ENCODE peak calls at places on chromosomes 3 and 15, in four cellular contexts. O is trophoblast cell, X is H1, R is H9. A is an unnamed sample.

GRCh38 chr3:119350114-119350513 is 55.9 kb downstream of the ARHGAP31 start:
- DNase-seq in O (no peak), R (peak; percentile 83), X (peak; percentile 41), A (peak; percentile 91)

GRCh38 chr15:63492541-63493077 is 11.8 kb upstream of the USP3 start:
- DNase-seq in O (no peak), X (no peak), R (no peak), A (no peak)

GRCh38 chr3:113231391-113231790 is 20.0 kb downstream of the BOC start:
- DNase-seq in O (no peak), X (no peak), R (no peak), A (no peak)

GRCh38 chr15:50315814-50316630 is 39.0 kb downstream of the GABPB1 start:
- DNase-seq in X (no peak), O (no peak), R (no peak), A (peak; percentile 30)

GRCh38 chr3:1196997-1197396 is 104.2 kb downstream of the CNTN6 start:
- DNase-seq in R (no peak), X (no peak), O (no peak), A (peak; percentile 51)

GRCh38 chr3:86867990-86868389 is 123.0 kb downstream of the VGLL3 start:
- DNase-seq in X (no peak), O (no peak), R (no peak), A (no peak)

GRCh38 chr3:4999626-5000184 is 20.5 kb downstream of the BHLHE40 start:
- DNase-seq in X (no peak), O (peak; percentile 93), R (no peak), A (peak; percentile 61)

GRCh38 chr3:5567113-5567512 is 379.6 kb downstream of the EDEM1 start:
- DNase-seq in R (no peak), X (no peak), O (no peak), A (no peak)

GRCh38 chr3:160331127-160331937 is 67.7 kb downstream of the IFT80 start:
- DNase-seq in O (no peak), X (no peak), R (no peak), A (no peak)

GRCh38 chr3:73137736-73138403 is 76.4 kb downstream of the EBLN2 start:
- DNase-seq in X (no peak), O (no peak), R (no peak), A (no peak)

GRCh38 chr15:96049323-96049722 is 281.2 kb upstream of the NR2F2 start:
- DNase-seq in O (no peak), R (no peak), X (no peak), A (no peak)

GRCh38 chr3:79039192-79039591 is 728.6 kb downstream of the ROBO1 start:
- DNase-seq in X (no peak), R (no peak), O (no peak), A (no peak)

GRCh38 chr15:32886441-32886840 is 168.6 kb downstream of the GREM1 start:
- DNase-seq in O (no peak), X (no peak), R (peak; percentile 32), A (no peak)

GRCh38 chr3:129673897-129674797 is 67.7 kb upstream of the PLXND1 start:
- DNase-seq in O (no peak), R (no peak), X (no peak), A (no peak)

GRCh38 chr15:39792954-39793353 is 10.3 kb upstream of the FSIP1 start:
- DNase-seq in X (no peak), O (no peak), R (no peak), A (no peak)

GRCh38 chr3:136708339-136708985 is 43.7 kb downstream of the STAG1 start:
- DNase-seq in X (no peak), O (no peak), R (no peak), A (no peak)

GRCh38 chr3:136716629-136717028 is 35.5 kb downstream of the STAG1 start:
- DNase-seq in R (no peak), X (no peak), O (no peak), A (no peak)

GRCh38 chr3:136713961-136714514 is 38.1 kb downstream of the STAG1 start:
- DNase-seq in O (no peak), R (no peak), X (no peak), A (no peak)

GRCh38 chr3:136711277-136711676 is 40.9 kb downstream of the STAG1 start:
- DNase-seq in O (no peak), R (no peak), X (no peak), A (no peak)
- H3K79me2 ChIP-seq in O (peaks cover 3% of the 10 kb centered on the region), R (peaks cover 4% of the 10 kb centered on the region), X (no peaks in the 10 kb centered on the region), A (peaks cover 24% of the 10 kb centered on the region)

DNA sequence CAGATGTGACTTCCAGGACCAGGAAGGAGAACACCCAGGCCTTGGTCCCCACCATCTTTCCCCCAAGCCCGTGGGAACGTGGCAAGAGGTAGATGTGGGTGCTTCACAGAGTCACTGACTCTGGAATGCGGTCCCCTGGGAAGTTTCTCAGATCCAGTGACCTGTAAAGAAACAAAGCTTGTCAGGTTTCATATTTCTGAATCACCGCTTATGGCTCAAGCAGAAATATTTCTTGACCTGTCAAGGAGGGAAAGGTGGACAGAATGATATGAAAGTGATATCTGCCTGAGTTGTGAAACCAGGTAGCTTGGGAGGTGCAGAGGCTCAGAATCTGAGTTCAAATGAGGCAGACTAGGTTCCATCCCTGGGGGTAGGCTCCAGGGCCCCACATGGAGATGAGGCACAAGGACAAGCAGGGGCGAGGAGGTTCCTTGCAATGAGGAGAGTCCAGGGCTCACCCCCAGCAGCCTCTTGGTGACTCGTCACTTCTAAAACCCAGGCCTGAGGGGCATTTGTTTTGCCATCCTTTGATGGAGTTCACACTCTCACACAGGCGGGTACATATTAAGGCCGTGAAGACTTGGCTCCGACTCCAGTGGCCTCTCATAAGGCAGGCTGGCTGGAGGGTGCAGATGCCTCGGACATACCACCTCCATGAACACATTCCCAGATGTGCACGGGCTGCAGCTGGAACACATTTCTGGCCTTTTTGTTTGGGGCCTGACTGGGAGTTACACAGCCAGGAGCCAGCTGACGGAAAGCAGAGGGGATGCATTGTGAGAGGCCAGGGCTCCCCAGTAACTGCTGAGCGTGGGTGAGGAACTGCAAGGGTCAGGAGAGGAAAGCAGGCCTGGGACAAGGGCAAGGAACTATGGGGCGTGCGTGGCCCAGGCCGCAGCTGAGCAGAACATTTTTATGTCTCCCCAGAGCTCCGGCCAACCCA is 1.3 kb downstream of the CILP start:
- DNase-seq in X (no peak), R (no peak), O (peak; percentile 52), A (no peak)
- H2AK5ac ChIP-seq in X (no peak overlapping the region), R (no peak overlapping the region), O (no peak overlapping the region), A (no peak overlapping the region)

GRCh38 chr3:158121295-158121694 is 11.4 kb downstream of the RSRC1 start:
- DNase-seq in X (no peak), O (no peak), R (no peak), A (no peak)
- H3K79me2 ChIP-seq in X (no peaks in the 10 kb centered on the region), O (no peaks in the 10 kb centered on the region), R (no peaks in the 10 kb centered on the region), A (no peaks in the 10 kb centered on the region)

GRCh38 chr3:46537316-46537715 is 28.8 kb downstream of the LRRC2 start:
- DNase-seq in O (no peak), X (no peak), R (no peak), A (no peak)

GRCh38 chr3:46539443-46540005 is 26.6 kb downstream of the LRRC2 start:
- DNase-seq in X (no peak), O (no peak), R (no peak), A (no peak)

GRCh38 chr3:46536758-46537157 is 29.3 kb downstream of the LRRC2 start:
- DNase-seq in R (no peak), X (no peak), O (no peak), A (no peak)

GRCh38 chr3:46538803-46539442 is 27.2 kb downstream of the LRRC2 start:
- DNase-seq in R (no peak), O (no peak), X (no peak), A (peak; percentile 65)

GRCh38 chr3:46537789-46538188 is 28.3 kb downstream of the LRRC2 start:
- DNase-seq in X (no peak), R (no peak), O (no peak), A (no peak)
- H2AK5ac ChIP-seq in X (no peak overlapping the region), R (no peak overlapping the region), O (no peak overlapping the region), A (no peak overlapping the region)

GRCh38 chr3:185756477-185756876 is 68.4 kb downstream of the IGF2BP2 start:
- DNase-seq in O (no peak), R (no peak), X (no peak), A (no peak)
- H3K79me2 ChIP-seq in O (peaks cover 8% of the 10 kb centered on the region), R (peaks cover 22% of the 10 kb centered on the region), X (peaks cover 13% of the 10 kb centered on the region), A (peaks cover 74% of the 10 kb centered on the region)

GRCh38 chr3:177917234-177917861 is 618.9 kb upstream of the KCNMB2 start:
- DNase-seq in X (no peak), O (no peak), R (no peak), A (no peak)
- H2AK5ac ChIP-seq in X (no peak overlapping the region), O (no peak overlapping the region), R (no peak overlapping the region), A (no peak overlapping the region)

DNA sequence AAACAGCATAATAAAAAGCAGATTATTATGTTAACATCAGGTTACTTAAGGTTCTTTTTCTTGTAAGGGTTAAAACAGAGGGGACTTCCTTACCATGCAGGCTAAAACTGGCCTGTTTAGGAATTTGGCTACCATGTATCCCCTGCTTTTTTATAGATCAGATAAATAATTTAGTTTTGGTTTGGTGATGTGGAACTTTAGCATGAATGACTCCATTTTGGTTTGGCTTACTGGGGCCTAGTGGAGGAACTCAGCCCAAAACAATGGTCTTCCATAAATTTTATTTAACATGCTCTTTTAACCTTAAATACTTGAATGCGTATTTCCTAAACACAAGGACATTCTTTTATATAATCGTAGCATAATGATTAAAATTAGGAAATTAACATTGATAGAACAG is 18.9 kb downstream of the GALK2 start:
- DNase-seq in O (no peak), X (no peak), R (no peak), A (no peak)
- H3K79me2 ChIP-seq in O (no peaks in the 10 kb centered on the region), X (no peaks in the 10 kb centered on the region), R (no peaks in the 10 kb centered on the region), A (no peaks in the 10 kb centered on the region)

DNA sequence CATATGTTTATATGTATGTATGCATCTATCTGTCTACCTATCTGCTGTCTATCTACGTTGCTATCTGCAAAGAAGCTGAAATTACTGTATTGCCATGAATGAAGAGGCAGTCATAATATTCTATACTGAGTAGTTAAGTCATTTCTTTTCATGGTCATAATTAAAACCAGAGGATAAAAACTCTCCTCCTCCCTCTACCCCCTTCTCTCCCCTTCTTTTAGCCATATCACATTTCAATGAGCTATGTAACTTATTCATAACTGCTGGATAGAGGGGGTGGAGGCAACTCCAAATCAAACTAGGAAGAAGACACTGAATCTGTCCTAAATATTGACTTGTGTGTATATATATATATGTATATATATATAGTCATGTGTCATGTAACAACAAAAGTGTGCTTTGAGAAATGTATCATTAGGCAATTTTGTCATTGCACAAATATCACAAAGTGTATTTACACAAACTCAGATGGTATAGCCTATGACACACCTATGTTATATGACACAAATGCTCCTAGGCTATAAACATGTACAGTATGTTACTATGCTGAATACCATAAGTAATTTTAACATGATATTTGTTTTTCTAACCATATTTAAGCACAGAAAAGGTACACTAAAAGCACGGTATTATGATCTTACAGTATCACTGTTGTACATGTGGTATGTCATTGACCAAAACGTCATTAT is 229.7 kb upstream of the KCNMB2 start:
- DNase-seq in X (no peak), O (no peak), R (no peak), A (no peak)
- H2AK5ac ChIP-seq in X (no peak overlapping the region), O (no peak overlapping the region), R (no peak overlapping the region), A (no peak overlapping the region)

A was measured in mesendoderm.